ENCODE peak calls at places on chromosomes 11 and 22, in four cellular contexts. M, Q, T and O are unnamed samples.

GRCh38 chr22:46303347-46303965 is 6.8 kb downstream of the GTSE1 start:
- DNase-seq in T (no peak), M (no peak), Q (no peak), O (no peak)

GRCh38 chr11:30730011-30730410 is 143.9 kb upstream of the MPPED2 start:
- DNase-seq in M (no peak), T (no peak), Q (no peak), O (no peak)

GRCh38 chr11:119120639-119121007 is 757 bp upstream of the HINFP start:
- DNase-seq in M (no peak), T (peak; percentile 44), Q (no peak), O (no peak)

GRCh38 chr11:58805065-58805464 is 39.4 kb downstream of the GLYATL2 start:
- DNase-seq in Q (no peak), M (no peak), T (no peak), O (no peak)

GRCh38 chr11:111427471-111427912 is 48.4 kb upstream of the POU2AF1 start:
- DNase-seq in Q (no peak), M (no peak), T (no peak), O (no peak)

GRCh38 chr11:2173150-2173693 is 1.6 kb upstream of the TH start:
- DNase-seq in T (no peak), Q (no peak), M (no peak), O (no peak)

GRCh38 chr11:99418927-99419707 is 398.4 kb downstream of the CNTN5 start:
- DNase-seq in M (no peak), T (no peak), Q (no peak), O (no peak)

GRCh38 chr11:533049-533585 is 2.3 kb downstream of the HRAS start:
- DNase-seq in M (no peak), T (no peak), Q (no peak), O (no peak)

GRCh38 chr22:24751518-24751917 is 23.0 kb downstream of the PIWIL3 start:
- DNase-seq in M (no peak), Q (no peak), T (no peak), O (no peak)

GRCh38 chr11:55707029-55707428 is 45.0 kb downstream of the OR4C6 start:
- DNase-seq in Q (no peak), M (no peak), T (peak; percentile 36), O (peak; percentile 51)

GRCh38 chr11:46279393-46280099 is 2.1 kb downstream of the CREB3L1 start:
- DNase-seq in M (no peak), Q (no peak), T (peak; percentile 84), O (no peak)

GRCh38 chr22:22424210-22424800 is 84.2 kb downstream of the ZNF280B start:
- DNase-seq in T (no peak), M (no peak), Q (no peak), O (no peak)

GRCh38 chr11:69890476-69890875 is 71.3 kb upstream of the FGF3 start:
- DNase-seq in Q (no peak), T (no peak), M (no peak), O (no peak)

GRCh38 chr11:57562596-57562995 is 4.9 kb downstream of the UBE2L6 start:
- DNase-seq in M (no peak), T (no peak), Q (no peak), O (peak; percentile 53)

GRCh38 chr11:126739499-126740145 is 260.9 kb downstream of the KIRREL3 start:
- DNase-seq in M (no peak), T (no peak), Q (no peak), O (no peak)

GRCh38 chr11:75631086-75631694 is 37.6 kb downstream of the MAP6 start:
- DNase-seq in M (no peak), Q (no peak), T (no peak), O (peak; percentile 85)

GRCh38 chr11:15985127-15985862 is 371.1 kb downstream of the SOX6 start:
- DNase-seq in T (no peak), Q (no peak), M (no peak), O (no peak)

GRCh38 chr11:96293583-96293982 is 49.4 kb downstream of the MAML2 start:
- DNase-seq in Q (no peak), T (peak; percentile 55), M (no peak), O (no peak)